ENCODE peak calls at places on chromosomes 3 and 15, in eight cellular contexts. L is right cardiac atrium, I is PC-9, T is Peyer's patch, F is AG09309, C is cardiac fibroblast, U is pancreas, Q is aorta. X is an unnamed sample.
A peak's percentile ranks its signal among the peaks of the same experiment; 100 is the strongest.

GRCh38 chr3:161291191-161291901 is 70.2 kb downstream of the NMD3 start:
- DNase-seq in F (no peak), C (no peak), L (no peak), I (peak; percentile 79), Q (no peak), U (peak; percentile 62), T (no peak), X (no peak)

GRCh38 chr15:98823012-98823458 is 174.7 kb downstream of the IGF1R start:
- DNase-seq in L (no peak), Q (no peak), C (peak; percentile 81), I (no peak), U (no peak), F (no peak), T (no peak), X (no peak)

GRCh38 chr3:54599741-54600140 is 328.1 kb downstream of the LRTM1 start:
- DNase-seq in L (peak; percentile 83), F (no peak), T (no peak), Q (peak; percentile 64), U (no peak), I (no peak), C (no peak), X (no peak)

GRCh38 chr3:169822540-169822939 is 9.8 kb upstream of the LRRC34 start:
- DNase-seq in T (no peak), F (no peak), L (no peak), C (no peak), I (no peak), Q (no peak), U (no peak), X (no peak)

GRCh38 chr15:84702961-84703482 is 12.9 kb downstream of the SEC11A start:
- DNase-seq in F (no peak), I (no peak), U (no peak), T (no peak), L (peak; percentile 67), C (peak; percentile 69), Q (peak; percentile 66), X (peak; percentile 53)

GRCh38 chr15:74821790-74822158 is 4.7 kb upstream of the CPLX3 start:
- DNase-seq in Q (no peak), I (no peak), C (no peak), U (no peak), F (no peak), L (no peak), T (no peak), X (no peak)

GRCh38 chr3:160797306-160797705 is 41.3 kb downstream of the PPM1L start:
- DNase-seq in U (no peak), T (no peak), C (no peak), I (no peak), L (no peak), F (no peak), Q (no peak), X (no peak)

GRCh38 chr3:156648086-156648485 is 26.3 kb upstream of the TIPARP start:
- DNase-seq in I (no peak), Q (no peak), U (no peak), F (no peak), C (peak; percentile 90), L (no peak), T (no peak), X (no peak)

GRCh38 chr15:96324192-96324895 is 6.2 kb upstream of the NR2F2 start:
- DNase-seq in T (no peak), I (peak; percentile 76), F (no peak), U (no peak), L (peak; percentile 76), C (peak; percentile 58), Q (no peak), X (peak; percentile 85)

GRCh38 chr3:114411811-114412803 is 118.3 kb downstream of the TIGIT start:
- DNase-seq in C (peak; percentile 81), F (no peak), U (no peak), I (peak; percentile 28), T (no peak), L (peak; percentile 56), Q (peak; percentile 41), X (no peak)

GRCh38 chr15:73956276-73957086 is 30.2 kb downstream of the LOXL1 start:
- DNase-seq in U (no peak), F (peak; percentile 75), T (no peak), I (peak; percentile 95), L (no peak), Q (peak; percentile 81), C (peak; percentile 94), X (peak; percentile 86)

GRCh38 chr3:42780892-42781700 is 8.0 kb upstream of the CCDC13 start:
- DNase-seq in C (peak; percentile 92), U (no peak), T (no peak), Q (no peak), F (peak; percentile 35), I (peak; percentile 55), L (no peak), X (peak; percentile 57)

GRCh38 chr15:52113708-52114107 is 1.1 kb upstream of the BCL2L10 start:
- DNase-seq in T (no peak), F (no peak), L (no peak), C (no peak), Q (no peak), I (no peak), U (no peak), X (no peak)

GRCh38 chr15:52114656-52115055 is 2.1 kb upstream of the BCL2L10 start:
- DNase-seq in T (no peak), C (no peak), I (no peak), F (no peak), L (no peak), U (no peak), Q (no peak), X (no peak)

GRCh38 chr15:52114256-52114655 is 1.7 kb upstream of the BCL2L10 start:
- DNase-seq in T (no peak), Q (no peak), I (no peak), U (no peak), F (no peak), L (no peak), C (no peak), X (no peak)

GRCh38 chr15:52117549-52117948 is 5.0 kb upstream of the BCL2L10 start:
- DNase-seq in U (no peak), Q (no peak), L (no peak), F (no peak), T (no peak), C (no peak), I (no peak), X (no peak)

DNA sequence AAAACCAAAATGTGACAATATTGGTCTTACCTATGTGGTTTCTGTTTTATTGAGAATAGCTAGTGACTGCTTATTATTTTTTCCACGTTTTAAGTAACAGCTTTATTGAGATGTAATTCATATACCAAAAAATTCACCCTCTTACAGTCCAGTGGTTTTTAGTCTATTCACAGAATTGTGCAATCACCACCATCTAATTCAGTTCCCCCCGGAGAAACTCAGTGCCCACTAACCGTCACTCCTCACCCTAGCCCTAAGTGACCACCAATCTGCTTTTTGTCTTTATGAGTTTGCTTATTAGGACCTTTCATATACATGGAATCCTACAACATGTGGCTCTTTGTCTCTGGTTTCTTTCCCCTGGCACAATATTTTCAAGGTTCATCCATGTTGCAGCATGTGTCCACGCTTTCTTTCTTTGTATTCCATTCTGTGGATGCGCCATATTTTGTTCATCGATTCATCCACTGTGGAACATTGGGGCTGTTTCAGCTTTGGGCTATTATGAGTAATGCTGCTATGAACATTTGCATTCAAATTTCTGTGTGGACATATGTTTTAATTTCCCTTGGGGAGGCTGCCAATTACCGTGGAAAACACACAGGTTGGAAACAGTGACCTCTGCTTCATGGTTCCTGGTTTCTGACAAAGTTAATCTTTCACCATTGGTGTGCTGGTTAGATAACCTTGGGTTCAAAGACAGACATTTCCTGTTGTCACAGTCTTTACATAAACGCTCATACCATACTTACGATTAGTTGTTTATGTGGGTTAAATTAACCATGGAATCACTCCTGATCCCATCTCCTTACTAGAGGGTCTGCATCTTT is 3.2 kb upstream of the BCL2L10 start:
- DNase-seq in I (no peak), Q (no peak), T (no peak), L (no peak), F (no peak), C (no peak), U (no peak), X (no peak)
- H3K4me3 ChIP-seq in I (no peak overlapping the region), Q (no peak overlapping the region), T (no peak overlapping the region), L (no peak overlapping the region), F (no peak overlapping the region), C (no peak overlapping the region), U (no peak overlapping the region), X (no peak overlapping the region)

DNA sequence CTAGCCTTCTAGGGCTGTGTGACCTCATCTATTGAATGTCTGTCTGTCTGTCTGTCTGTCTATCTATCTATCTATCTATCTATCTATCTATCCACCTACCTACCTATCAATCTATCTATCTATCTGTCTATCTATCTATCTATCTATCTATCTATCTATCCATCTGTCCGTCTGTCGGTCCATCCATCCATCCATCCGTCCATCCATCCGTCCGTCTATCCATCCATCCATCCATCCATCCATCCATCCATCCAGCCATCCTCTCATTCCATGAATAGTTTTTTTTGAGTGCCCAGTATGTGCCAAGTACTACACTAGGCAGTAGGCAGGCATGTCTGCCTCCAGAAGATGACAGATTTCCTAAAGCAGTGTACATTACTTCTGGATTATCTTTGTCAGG is 122.5 kb downstream of the FOXB1 start:
- DNase-seq in L (no peak), I (no peak), C (no peak), T (no peak), Q (no peak), F (no peak), U (no peak), X (no peak)
- H3K4me3 ChIP-seq in L (no peak overlapping the region), I (no peak overlapping the region), C (no peak overlapping the region), T (no peak overlapping the region), Q (no peak overlapping the region), F (no peak overlapping the region), U (no peak overlapping the region), X (no peak overlapping the region)

GRCh38 chr3:149221783-149222517 is at the start of gene CP:
- DNase-seq in L (no peak), F (no peak), U (no peak), Q (no peak), C (no peak), I (peak; percentile 75), T (no peak), X (no peak)
- H3K4me3 ChIP-seq in L (peak within 1 kb of the TSS; percentile 47), F (no peak within 1 kb of the TSS), U (no peak within 1 kb of the TSS), Q (peak within 1 kb of the TSS; percentile 36), C (no peak within 1 kb of the TSS), I (no peak within 1 kb of the TSS), T (peak within 1 kb of the TSS; percentile 26), X (no peak within 1 kb of the TSS)

DNA sequence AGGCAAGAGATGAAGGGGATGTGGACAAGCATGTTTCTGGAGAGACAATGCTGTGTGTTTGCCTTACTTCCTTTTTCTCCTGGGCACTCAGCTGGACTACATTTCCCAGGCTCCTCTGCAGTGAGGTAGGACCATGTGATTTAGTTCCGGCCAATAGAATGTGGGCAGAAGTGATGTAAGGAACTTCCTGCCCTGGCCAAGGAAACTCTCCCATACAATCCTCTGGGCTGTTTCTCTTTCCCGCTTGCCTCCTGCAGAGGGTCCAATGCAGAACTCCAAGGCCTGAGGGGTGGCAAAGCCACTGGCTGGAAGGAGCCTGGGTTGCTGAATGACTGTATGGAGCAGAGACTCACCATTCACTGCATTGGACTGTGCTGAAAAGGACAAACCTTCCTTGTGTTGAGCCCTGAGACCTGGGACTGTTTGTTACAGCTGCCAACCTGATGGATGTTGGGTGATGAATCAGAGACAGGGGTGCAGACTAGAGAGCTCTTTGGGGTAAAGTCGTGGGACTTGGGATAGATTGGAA is 82.7 kb upstream of the SLC6A6 start:
- DNase-seq in T (peak; percentile 47), L (no peak), C (peak; percentile 84), I (peak; percentile 75), F (no peak), Q (peak; percentile 64), U (no peak), X (no peak)
- H3K4me3 ChIP-seq in T (no peak overlapping the region), L (no peak overlapping the region), C (peak overlapping the region; percentile 27), I (peak overlapping the region; percentile 55), F (no peak overlapping the region), Q (no peak overlapping the region), U (no peak overlapping the region), X (no peak overlapping the region)

GRCh38 chr15:46567968-46568367 is 933.1 kb downstream of the SQOR start:
- DNase-seq in T (no peak), F (no peak), C (no peak), L (no peak), U (no peak), I (no peak), Q (no peak), X (no peak)
- H3K4me3 ChIP-seq in T (no peak overlapping the region), F (no peak overlapping the region), C (no peak overlapping the region), L (no peak overlapping the region), U (no peak overlapping the region), I (no peak overlapping the region), Q (no peak overlapping the region), X (no peak overlapping the region)